ENCODE peak calls at places on chromosomes 3 and 15, in four cellular contexts. A, O, L and T are unnamed samples.

GRCh38 chr3:194075802-194076460 is 60.0 kb upstream of the HES1 start:
- DNase-seq in A (no peak), O (no peak), L (no peak), T (no peak)

GRCh38 chr15:74540135-74540760 is 772 bp upstream of the ARID3B start:
- DNase-seq in A (peak), O (no peak), L (no peak), T (peak)

GRCh38 chr3:115518100-115518852 is 105.0 kb upstream of the GAP43 start:
- DNase-seq in A (peak), O (no peak), L (no peak), T (peak)

GRCh38 chr3:174949523-174949922 is 90.4 kb downstream of the NAALADL2 start:
- DNase-seq in A (peak), O (no peak), L (no peak), T (peak)

GRCh38 chr3:147807773-147808172 is 398.6 kb downstream of the ZIC1 start:
- DNase-seq in A (no peak), O (no peak), L (no peak), T (no peak)

GRCh38 chr15:100926258-100926657 is 7.1 kb downstream of the LRRK1 start:
- DNase-seq in A (no peak), O (peak), L (no peak), T (no peak)

GRCh38 chr15:40045572-40046217 is 6.7 kb upstream of the SRP14 start:
- DNase-seq in A (no peak), O (no peak), L (no peak), T (no peak)

GRCh38 chr15:69979269-69979668 is 118.4 kb downstream of the TLE3 start:
- DNase-seq in A (peak), O (no peak), L (no peak), T (no peak)

GRCh38 chr15:80934761-80935221 is 54.8 kb downstream of the MESD start:
- DNase-seq in A (peak), O (no peak), L (no peak), T (peak)

GRCh38 chr15:61556037-61556648 is 327.0 kb upstream of the RORA start:
- DNase-seq in A (peak), O (no peak), L (no peak), T (no peak)

GRCh38 chr3:16102905-16103364 is 71.5 kb upstream of the GALNT15 start:
- DNase-seq in A (peak), O (no peak), L (no peak), T (peak)

GRCh38 chr3:46266598-46266997 is 24.3 kb downstream of the CCR3 start:
- DNase-seq in A (peak), O (no peak), L (no peak), T (peak)

GRCh38 chr15:99485992-99486370 is 79.8 kb upstream of the MEF2A start:
- DNase-seq in A (no peak), O (no peak), L (no peak), T (no peak)